ENCODE peak calls at places on chromosomes 16 and 17, in four cellular contexts. F is K562, L is A549, A is HepG2. S is an unnamed sample.

GRCh38 chr17:80267391-80267790 is 6.7 kb downstream of the RNF213 start:
- DNase-seq in F (no peak), L (no peak), A (no peak), S (peak)

GRCh38 chr17:19905514-19905913 is 37.8 kb upstream of the ULK2 start:
- DNase-seq in F (no peak), L (no peak), A (no peak), S (no peak)

GRCh38 chr17:64679710-64680216 is 17.7 kb upstream of the SMURF2 start:
- DNase-seq in F (no peak), L (peak), A (peak), S (peak)

GRCh38 chr16:77805403-77805802 is 17.0 kb downstream of the VAT1L start:
- DNase-seq in F (no peak), L (no peak), A (no peak), S (no peak)

GRCh38 chr16:79093554-79093967 is 507.0 kb downstream of the MAF start:
- DNase-seq in F (peak), L (no peak), A (no peak), S (no peak)

GRCh38 chr17:7834554-7834890 is 505 bp downstream of the KDM6B start:
- DNase-seq in F (peak), L (peak), A (peak), S (no peak)

GRCh38 chr16:52455549-52456277 is 91.2 kb downstream of the TOX3 start:
- DNase-seq in F (no peak), L (no peak), A (no peak), S (no peak)

GRCh38 chr16:9996191-9996590 is 186.0 kb downstream of the GRIN2A start:
- DNase-seq in F (no peak), L (no peak), A (no peak), S (no peak)

GRCh38 chr16:51818342-51818944 is 667.4 kb upstream of the SALL1 start:
- DNase-seq in F (no peak), L (peak), A (peak), S (peak)

GRCh38 chr16:90046971-90047713 is 27.9 kb upstream of the DBNDD1 start:
- DNase-seq in F (no peak), L (no peak), A (peak), S (peak)

GRCh38 chr17:74861554-74862107 is 1.9 kb upstream of the GRIN2C start:
- DNase-seq in F (no peak), L (no peak), A (no peak), S (no peak)

GRCh38 chr17:74860229-74860998 is 729 bp upstream of the GRIN2C start:
- DNase-seq in F (no peak), L (no peak), A (no peak), S (no peak)

GRCh38 chr17:74858672-74859438 is 830 bp downstream of the GRIN2C start:
- DNase-seq in F (no peak), L (no peak), A (no peak), S (no peak)

GRCh38 chr17:74860999-74861553 is 1.4 kb upstream of the GRIN2C start:
- DNase-seq in F (no peak), L (no peak), A (no peak), S (no peak)

GRCh38 chr17:74859439-74860228 is at the start of gene GRIN2C:
- DNase-seq in F (peak), L (no peak), A (no peak), S (no peak)
- TF ChIP-seq CTCF in F (no peak), L (peak), A (peak), S (peak)

DNA sequence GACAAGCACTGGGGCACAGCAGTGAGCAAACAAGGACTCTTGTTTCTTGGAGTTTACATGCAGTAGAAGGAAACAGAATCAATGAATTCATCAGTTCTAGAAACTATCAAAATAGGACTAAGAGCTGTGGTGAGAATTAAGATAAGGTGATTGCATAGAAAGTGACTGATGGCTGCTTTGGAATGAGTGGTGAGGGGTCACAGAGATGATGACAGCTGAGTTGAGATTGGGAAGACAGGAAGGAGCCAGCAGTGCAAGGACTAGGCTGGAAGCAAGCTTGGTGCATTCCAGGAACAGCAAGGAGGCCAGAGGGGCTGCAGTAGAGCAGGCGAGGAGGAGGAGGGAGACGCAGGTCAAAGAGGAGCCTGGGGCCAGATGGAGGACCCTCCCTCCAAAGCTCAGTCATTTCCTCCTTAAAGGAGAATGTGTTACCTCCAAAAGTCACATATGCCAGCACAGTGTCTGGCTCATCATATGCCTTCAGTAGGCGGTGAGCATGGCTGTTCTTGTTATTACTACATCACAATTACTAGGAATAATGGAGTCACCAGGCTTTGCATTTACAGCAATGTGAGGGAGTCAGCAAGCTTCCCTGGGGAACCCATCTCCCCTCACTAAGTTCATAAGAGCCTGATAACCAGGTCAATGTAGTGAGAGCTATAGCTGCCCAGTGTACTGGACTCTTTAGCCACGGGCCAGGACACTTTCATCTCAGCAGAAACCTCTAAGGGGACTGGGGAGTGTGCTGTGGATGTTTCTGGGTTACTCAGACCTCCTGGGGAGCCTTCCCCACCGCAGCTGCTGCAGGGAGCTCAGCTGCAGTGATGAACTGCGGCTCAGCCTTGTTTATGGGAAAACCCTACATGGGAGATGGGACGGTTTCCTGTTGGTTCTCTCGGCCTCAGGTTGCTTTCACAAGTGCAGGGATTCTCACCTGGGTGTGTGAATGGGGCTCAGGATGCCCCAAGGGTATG is 157.2 kb downstream of the SEC14L1 start:
- DNase-seq in F (no peak), L (peak), A (no peak), S (no peak)
- TF ChIP-seq MAZ in F (no peak), L (no peak), A (no peak), S (no peak)

DNA sequence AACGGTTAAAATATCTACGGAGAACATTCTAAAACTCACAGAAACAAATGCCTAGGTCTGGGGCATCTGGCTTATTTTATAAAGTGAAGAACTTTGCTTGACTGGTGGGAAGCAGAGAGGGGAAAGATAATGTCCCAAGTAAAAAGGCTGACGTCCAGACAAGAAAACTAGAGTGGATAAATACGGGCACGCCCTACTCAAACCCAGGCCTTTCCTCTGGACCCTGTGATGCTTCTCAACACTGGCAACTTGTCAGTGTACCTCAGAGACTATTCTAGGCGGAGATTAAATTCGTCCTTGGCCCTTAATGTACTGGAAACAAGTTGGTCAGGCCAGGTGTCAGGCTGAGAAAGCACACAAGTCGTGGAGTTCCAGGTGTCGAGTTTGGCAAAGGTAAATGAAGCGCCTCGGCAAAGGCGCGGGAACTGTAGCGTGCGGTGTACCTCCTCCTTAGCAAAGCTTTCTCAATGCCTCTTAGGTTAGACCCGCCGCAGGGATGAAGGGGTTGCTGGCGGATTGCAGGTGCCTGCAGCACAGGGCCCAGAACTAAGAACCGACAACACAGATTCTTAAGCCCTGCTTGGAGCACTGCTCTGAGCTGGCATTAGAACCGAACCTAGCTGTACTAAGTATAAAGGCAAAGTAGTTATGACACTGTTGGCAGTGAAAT is 668 bp upstream of the UNK start:
- DNase-seq in F (no peak), L (no peak), A (no peak), S (no peak)
- TF ChIP-seq CTCF in F (no peak), L (no peak), A (no peak), S (no peak)

DNA sequence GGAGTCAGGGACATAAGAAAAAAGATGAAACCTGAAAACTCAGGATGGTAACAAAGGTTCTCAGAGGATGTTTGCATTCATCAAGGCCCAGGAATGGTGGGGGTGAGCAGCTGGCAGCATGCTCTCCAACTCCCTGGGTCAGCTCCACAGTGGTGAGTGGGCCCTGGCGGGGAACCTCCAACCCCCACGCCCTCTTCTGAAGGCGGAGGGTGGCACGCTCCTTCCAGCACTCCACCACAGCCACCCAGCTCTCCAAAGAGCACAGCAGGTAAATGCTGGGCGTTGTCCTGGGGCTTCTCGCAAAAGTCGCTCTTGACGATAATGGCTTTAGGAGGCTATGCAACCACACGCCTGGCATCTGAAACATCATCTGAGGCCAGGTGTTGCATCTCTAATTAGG is 173.8 kb downstream of the C16orf78 start:
- DNase-seq in F (no peak), L (no peak), A (no peak), S (no peak)
- TF ChIP-seq MAZ in F (no peak), L (no peak), A (no peak), S (no peak)

DNA sequence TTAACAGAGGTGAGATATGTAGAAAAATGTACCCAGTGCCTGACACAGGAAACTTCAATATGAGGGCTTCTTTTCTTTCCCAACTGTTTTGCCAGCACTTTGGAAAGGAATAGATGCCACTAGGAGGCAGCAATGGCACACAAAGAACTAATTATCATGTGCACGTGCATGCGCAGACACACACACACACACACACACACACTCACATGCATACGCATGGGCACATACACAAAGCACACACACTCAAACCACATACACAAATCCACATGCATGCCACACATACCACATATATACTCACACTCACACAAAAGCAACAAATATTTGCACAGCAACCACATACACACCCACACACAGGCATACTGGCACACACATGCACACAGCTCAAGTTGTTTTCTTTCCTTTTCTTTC is 8.8 kb upstream of the CEP112 start:
- DNase-seq in F (peak), L (peak), A (peak), S (peak)
- TF ChIP-seq CTCF in F (peak), L (peak), A (peak), S (peak)

GRCh38 chr17:29245401-29245800 is 1.3 kb upstream of the CRYBA1 start:
- DNase-seq in F (no peak), L (no peak), A (no peak), S (no peak)

GRCh38 chr17:29241015-29241963 is 5.4 kb upstream of the CRYBA1 start:
- DNase-seq in F (no peak), L (peak), A (peak), S (peak)

GRCh38 chr17:29242790-29243189 is 3.9 kb upstream of the CRYBA1 start:
- DNase-seq in F (no peak), L (no peak), A (no peak), S (no peak)

GRCh38 chr17:29242051-29242450 is 4.6 kb upstream of the CRYBA1 start:
- DNase-seq in F (no peak), L (no peak), A (no peak), S (no peak)

DNA sequence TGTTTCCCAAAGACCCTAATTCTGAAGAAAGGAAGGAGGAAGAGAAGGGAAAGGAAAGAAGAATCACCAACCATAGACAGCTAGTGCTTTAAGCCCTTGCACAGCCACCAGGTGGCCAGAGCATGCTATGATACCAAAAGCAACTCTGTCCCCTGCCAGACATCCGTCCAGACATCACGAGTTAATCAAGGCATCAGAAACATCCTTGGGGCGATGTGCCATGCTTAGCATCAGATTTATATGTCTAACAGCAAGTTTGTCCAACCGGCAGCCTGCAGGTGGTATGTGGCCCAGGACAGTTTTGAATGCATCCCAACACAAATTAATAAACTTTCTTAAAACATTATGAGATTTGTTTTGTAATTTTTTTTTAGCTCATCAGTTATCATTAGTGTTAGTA is 2.9 kb upstream of the CRYBA1 start:
- DNase-seq in F (peak), L (peak), A (peak), S (peak)
- TF ChIP-seq MAZ in F (no peak), L (no peak), A (no peak), S (no peak)

DNA sequence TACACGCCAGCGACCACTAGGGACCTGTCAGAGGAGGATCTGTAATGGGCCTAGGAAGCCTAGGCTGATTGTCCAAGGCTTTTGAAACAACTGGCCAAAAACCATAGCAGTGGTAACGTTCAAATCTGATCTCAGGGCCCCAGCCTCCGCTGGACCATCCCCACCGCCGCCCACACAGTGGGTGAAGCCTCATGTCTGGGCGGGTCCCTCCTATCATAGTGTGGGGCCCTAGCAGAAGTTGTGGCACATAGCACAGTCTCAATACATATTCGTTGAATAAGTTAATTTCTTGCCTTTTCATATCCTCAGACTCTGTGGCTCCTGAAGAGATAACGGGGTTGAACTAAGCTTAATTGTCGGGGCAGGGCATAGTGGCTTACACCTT is 818 bp downstream of the DPH1 start:
- DNase-seq in F (no peak), L (peak), A (no peak), S (no peak)
- TF ChIP-seq CTCF in F (peak), L (peak), A (peak), S (peak)

S was measured in IMR-90.